ENCODE peak calls at places on chromosomes 5 and 9, in five cellular contexts. A is activated effector memory CD4-positive, alpha-beta T cell treated with Interleukin-2 at 50 U/mL for 16 hours; N is T-helper 2 cell; K is activated CD8-positive, alpha-beta memory T cell treated with anti-CD3 and anti-CD28 coated beads for 4 hours; O is HAP-1. X is an unnamed sample.

GRCh38 chr5:2094616-2094995 is 211.9 kb upstream of the IRX4 start:
- DNase-seq in K (no peak), N (no peak), A (no peak), O (no peak), X (no peak)

GRCh38 chr5:91145233-91145620 is 237.9 kb downstream of the ARRDC3 start:
- DNase-seq in A (no peak), K (no peak), O (no peak), N (no peak), X (no peak)

GRCh38 chr5:57412010-57412409 is 70.6 kb downstream of the ACTBL2 start:
- DNase-seq in A (no peak), K (no peak), N (no peak), O (no peak), X (peak; percentile 14)

GRCh38 chr5:1204693-1205242 is 3.4 kb downstream of the SLC6A19 start:
- DNase-seq in A (no peak), O (peak; percentile 30), N (no peak), K (no peak), X (peak; percentile 66)

GRCh38 chr9:94700445-94700844 is 26.1 kb upstream of the AOPEP start:
- DNase-seq in K (no peak), A (no peak), N (no peak), O (no peak), X (no peak)

GRCh38 chr9:70392189-70392588 is 22.3 kb downstream of the KLF9 start:
- DNase-seq in N (peak; percentile 25), O (peak; percentile 13), A (no peak), K (no peak), X (peak; percentile 50)

GRCh38 chr5:151694035-151694485 is 7.3 kb upstream of the SPARC start:
- DNase-seq in N (no peak), K (no peak), A (no peak), O (no peak), X (peak; percentile 59)

GRCh38 chr5:66982514-66982913 is 214.1 kb downstream of the CD180 start:
- DNase-seq in N (no peak), O (no peak), A (no peak), K (no peak), X (no peak)

GRCh38 chr5:151600069-151600665 is 9.0 kb upstream of the FAT2 start:
- DNase-seq in A (no peak), O (no peak), N (no peak), K (no peak), X (no peak)

GRCh38 chr9:22413884-22414283 is 32.7 kb upstream of the DMRTA1 start:
- DNase-seq in A (no peak), O (no peak), N (no peak), K (no peak), X (no peak)

GRCh38 chr5:64181440-64181839 is 15.8 kb downstream of the RNF180 start:
- DNase-seq in N (no peak), K (no peak), O (no peak), A (no peak), X (no peak)

GRCh38 chr5:54227109-54227508 is 83.3 kb downstream of the ARL15 start:
- DNase-seq in O (no peak), K (no peak), N (no peak), A (no peak), X (no peak)

GRCh38 chr9:75918909-75919308 is 28.4 kb downstream of the PCSK5 start:
- DNase-seq in N (no peak), O (no peak), K (no peak), A (no peak), X (no peak)

GRCh38 chr5:135591277-135591676 is 12.5 kb upstream of the CXCL14 start:
- DNase-seq in K (no peak), O (no peak), A (no peak), N (no peak), X (no peak)

GRCh38 chr5:33659526-33660169 is 218.9 kb downstream of the TARS1 start:
- DNase-seq in K (no peak), A (no peak), O (no peak), N (no peak), X (no peak)

GRCh38 chr5:82330506-82330905 is 52.4 kb upstream of the RPS23 start:
- DNase-seq in O (no peak), A (no peak), N (no peak), K (no peak), X (no peak)

GRCh38 chr5:158200624-158201023 is 341.7 kb upstream of the CLINT1 start:
- DNase-seq in N (no peak), A (no peak), K (no peak), O (no peak), X (no peak)

GRCh38 chr9:24413651-24414050 is 132.0 kb downstream of the IZUMO3 start:
- DNase-seq in K (no peak), O (no peak), A (no peak), N (no peak), X (no peak)

GRCh38 chr9:98168952-98169488 is 23.4 kb downstream of the CORO2A start:
- DNase-seq in K (no peak), A (peak; percentile 42), N (peak; percentile 90), O (no peak), X (peak; percentile 89)

GRCh38 chr5:138653502-138653901 is 78.3 kb upstream of the HSPA9 start:
- DNase-seq in O (no peak), A (no peak), K (no peak), N (no peak), X (peak; percentile 78)

GRCh38 chr5:11310158-11310557 is 549.1 kb upstream of the DAP start:
- DNase-seq in N (no peak), A (no peak), K (no peak), O (no peak), X (no peak)

GRCh38 chr9:134541373-134541747 is 100.2 kb upstream of the COL5A1 start:
- DNase-seq in N (no peak), A (no peak), K (no peak), O (no peak), X (no peak)

GRCh38 chr5:16709691-16710420 is 93.1 kb upstream of the RETREG1 start:
- DNase-seq in K (no peak), O (no peak), N (no peak), A (no peak), X (no peak)

GRCh38 chr9:115133649-115134048 is 15.7 kb upstream of the TNC start:
- DNase-seq in A (no peak), K (no peak), N (no peak), O (no peak), X (no peak)

GRCh38 chr5:7742241-7742656 is 108.7 kb downstream of the CFAP90 start:
- DNase-seq in K (no peak), N (no peak), A (no peak), O (no peak), X (peak; percentile 82)

GRCh38 chr5:42994285-42995151 is 45.6 kb downstream of the ANXA2R start:
- DNase-seq in N (peak; percentile 92), K (peak; percentile 70), O (peak; percentile 93), A (peak; percentile 82), X (peak; percentile 73)

GRCh38 chr5:88666761-88667186 is 216.2 kb downstream of the MEF2C start:
- DNase-seq in K (no peak), N (no peak), O (no peak), A (no peak), X (no peak)

GRCh38 chr9:136439550-136440408 is at the start of gene INPP5E:
- DNase-seq in N (peak; percentile 82), K (peak; percentile 67), O (peak; percentile 45), A (peak; percentile 76), X (peak; percentile 55)

GRCh38 chr5:139131062-139131856 is 66.9 kb downstream of the SIL1 start:
- DNase-seq in N (no peak), A (no peak), K (no peak), O (no peak), X (no peak)

GRCh38 chr5:10538789-10539684 is 24.8 kb upstream of the ANKRD33B start:
- DNase-seq in K (no peak), A (no peak), O (no peak), N (no peak), X (no peak)

GRCh38 chr5:4909086-4909485 is 231.0 kb upstream of the ADAMTS16 start:
- DNase-seq in N (no peak), K (no peak), A (no peak), O (no peak), X (no peak)

GRCh38 chr5:6082685-6083084 is 295.7 kb downstream of the MED10 start:
- DNase-seq in K (no peak), A (no peak), O (no peak), N (no peak), X (no peak)

GRCh38 chr9:136190237-136190601 is 14.7 kb downstream of the LHX3 start:
- DNase-seq in A (no peak), K (no peak), O (no peak), N (no peak), X (no peak)

X was measured in SW480.